ENCODE peak calls at places on chromosomes 7 and 10, in nine cellular contexts. R is fibroblast of the aortic adventitia, T is fibroblast of lung, S is HAP-1, Z is BJ, O is esophagus muscularis mucosa, K is uterus, D is endothelial cell of umbilical vein, E is dorsolateral prefrontal cortex. I is an unnamed sample.

GRCh38 chr7:22488643-22489462 is 11.1 kb downstream of the STEAP1B start:
- DNase-seq in R (peak), T (peak), S (peak), Z (no peak), O (no peak), K (peak), D (peak), E (peak), I (peak)

GRCh38 chr7:150971242-150972048 is 6.7 kb downstream of the KCNH2 start:
- DNase-seq in R (no peak), T (no peak), S (no peak), Z (no peak), O (no peak), K (peak), D (no peak), E (no peak), I (peak)

GRCh38 chr10:24694086-24694485 is 29.6 kb downstream of the ARHGAP21 start:
- DNase-seq in R (no peak), T (peak), S (no peak), Z (no peak), O (no peak), K (no peak), D (no peak), E (no peak), I (no peak)

GRCh38 chr7:149669121-149669818 is 104.1 kb downstream of the ZNF467 start:
- DNase-seq in R (peak), T (peak), S (no peak), Z (no peak), O (no peak), K (no peak), D (peak), E (no peak), I (peak)

GRCh38 chr7:14835399-14835798 is 67.2 kb downstream of the DGKB start:
- DNase-seq in R (no peak), T (no peak), S (no peak), Z (no peak), O (no peak), K (no peak), D (no peak), E (no peak), I (no peak)

GRCh38 chr7:107152011-107152410 is 16.8 kb upstream of the HBP1 start:
- DNase-seq in R (peak), T (peak), S (no peak), Z (peak), O (no peak), K (no peak), D (no peak), E (no peak), I (peak)

GRCh38 chr10:26336979-26337378 is 101.2 kb upstream of the APBB1IP start:
- DNase-seq in R (no peak), T (no peak), S (no peak), Z (no peak), O (no peak), K (no peak), D (no peak), E (no peak), I (no peak)

GRCh38 chr7:1915326-1915725 is 245.2 kb downstream of the ELFN1 start:
- DNase-seq in R (no peak), T (no peak), S (no peak), Z (no peak), O (no peak), K (no peak), D (no peak), E (no peak), I (no peak)

GRCh38 chr7:73521636-73522080 is 435 bp downstream of the BAZ1B start:
- DNase-seq in R (peak), T (no peak), S (peak), Z (no peak), O (peak), K (no peak), D (no peak), E (no peak), I (peak)

GRCh38 chr7:139153832-139154231 is 44.3 kb upstream of the ZC3HAV1 start:
- DNase-seq in R (peak), T (peak), S (no peak), Z (no peak), O (no peak), K (no peak), D (peak), E (no peak), I (peak)

GRCh38 chr7:157932498-157933218 is 595.9 kb downstream of the DNAJB6 start:
- DNase-seq in R (no peak), T (no peak), S (no peak), Z (no peak), O (no peak), K (no peak), D (no peak), E (no peak), I (no peak)

GRCh38 chr7:139393621-139394215 is 34.0 kb downstream of the LUC7L2 start:
- DNase-seq in R (no peak), T (no peak), S (no peak), Z (no peak), O (no peak), K (no peak), D (no peak), E (no peak), I (no peak)

GRCh38 chr10:44466236-44466635 is 81.3 kb upstream of the CXCL12 start:
- DNase-seq in R (peak), T (no peak), S (no peak), Z (no peak), O (no peak), K (no peak), D (no peak), E (no peak), I (peak)

GRCh38 chr10:126421745-126422144 is 33.5 kb upstream of the ADAM12 start:
- DNase-seq in R (peak), T (peak), S (no peak), Z (peak), O (no peak), K (no peak), D (no peak), E (no peak), I (peak)

GRCh38 chr10:90417056-90417455 is 440.8 kb downstream of the HTR7 start:
- DNase-seq in R (peak), T (peak), S (no peak), Z (peak), O (no peak), K (no peak), D (no peak), E (no peak), I (peak)

GRCh38 chr7:76292206-76292573 is 10.3 kb upstream of the HSPB1 start:
- DNase-seq in R (no peak), T (peak), S (no peak), Z (no peak), O (no peak), K (no peak), D (peak), E (no peak), I (peak)

GRCh38 chr7:129225206-129225930 is 538 bp downstream of the AHCYL2 start:
- DNase-seq in R (peak), T (peak), S (peak), Z (no peak), O (no peak), K (peak), D (peak), E (peak), I (peak)

GRCh38 chr7:139099181-139099947 is 10.2 kb downstream of the ZC3HAV1 start:
- DNase-seq in R (no peak), T (peak), S (no peak), Z (no peak), O (no peak), K (no peak), D (no peak), E (no peak), I (peak)

GRCh38 chr7:157762824-157763223 is 426.0 kb downstream of the DNAJB6 start:
- DNase-seq in R (no peak), T (no peak), S (no peak), Z (no peak), O (no peak), K (no peak), D (no peak), E (no peak), I (no peak)

GRCh38 chr10:15744217-15744865 is 24.6 kb upstream of the ITGA8 start:
- DNase-seq in R (peak), T (peak), S (peak), Z (no peak), O (no peak), K (no peak), D (peak), E (no peak), I (peak)

GRCh38 chr10:68366600-68366999 is 33.9 kb upstream of the PBLD start:
- DNase-seq in R (no peak), T (no peak), S (no peak), Z (no peak), O (no peak), K (no peak), D (no peak), E (no peak), I (no peak)

GRCh38 chr7:19713676-19714075 is 4.8 kb upstream of the POLR1F start:
- DNase-seq in R (peak), T (peak), S (peak), Z (no peak), O (no peak), K (no peak), D (peak), E (no peak), I (peak)

GRCh38 chr10:101031128-101031795 is at the start of the genes PDZD7 and SFXN3:
- DNase-seq in R (peak), T (peak), S (peak), Z (peak), O (peak), K (peak), D (peak), E (peak), I (peak)

GRCh38 chr7:26813426-26813825 is 51.0 kb downstream of the SKAP2 start:
- DNase-seq in R (peak), T (peak), S (peak), Z (no peak), O (no peak), K (no peak), D (no peak), E (no peak), I (peak)

GRCh38 chr10:73992899-73993788 is 4.8 kb upstream of the VCL start:
- DNase-seq in R (peak), T (no peak), S (no peak), Z (no peak), O (no peak), K (no peak), D (peak), E (no peak), I (peak)
- H3K4me3 ChIP-seq in R (no peak), T (no peak), S (no peak), Z (no peak), O (no peak), K (no peak), D (no peak), E (no peak), I (no peak)

DNA sequence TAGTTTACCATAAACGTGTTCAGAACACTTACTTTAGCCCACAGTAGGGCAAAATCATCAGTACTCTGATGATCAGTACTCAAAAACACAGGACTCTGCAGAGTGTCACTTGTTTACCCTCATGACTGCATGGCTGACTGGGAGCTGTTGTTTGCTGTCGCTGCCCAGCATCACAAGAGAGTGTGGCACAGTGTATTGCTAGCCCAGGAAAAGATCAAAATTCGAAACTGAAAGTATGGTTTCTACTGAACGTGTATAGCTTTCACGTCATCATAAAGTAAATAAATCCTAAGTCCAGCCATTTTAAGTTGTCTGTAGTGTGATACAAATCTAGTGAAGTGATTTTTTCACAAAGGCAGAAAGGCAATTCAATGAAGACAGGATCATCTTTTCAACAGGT is 184.6 kb downstream of the RAMP3 start:
- DNase-seq in R (no peak), T (no peak), S (no peak), Z (no peak), O (no peak), K (no peak), D (no peak), E (no peak), I (no peak)
- H3K4me3 ChIP-seq in R (no peak), T (no peak), S (no peak), Z (no peak), O (no peak), K (no peak), D (no peak), E (no peak), I (no peak)

GRCh38 chr7:47580175-47580701 is 1.7 kb downstream of the TNS3 start:
- DNase-seq in R (peak), T (peak), S (peak), Z (no peak), O (no peak), K (no peak), D (no peak), E (no peak), I (peak)

GRCh38 chr7:47581821-47582747 is at the start of gene TNS3:
- DNase-seq in R (peak), T (peak), S (peak), Z (no peak), O (no peak), K (peak), D (no peak), E (no peak), I (peak)

GRCh38 chr7:47580811-47581331 is 1.0 kb downstream of the TNS3 start:
- DNase-seq in R (peak), T (peak), S (peak), Z (no peak), O (no peak), K (no peak), D (no peak), E (no peak), I (no peak)

GRCh38 chr7:47582748-47583740 is 1.1 kb upstream of the TNS3 start:
- DNase-seq in R (peak), T (peak), S (no peak), Z (no peak), O (no peak), K (peak), D (no peak), E (no peak), I (peak)

DNA sequence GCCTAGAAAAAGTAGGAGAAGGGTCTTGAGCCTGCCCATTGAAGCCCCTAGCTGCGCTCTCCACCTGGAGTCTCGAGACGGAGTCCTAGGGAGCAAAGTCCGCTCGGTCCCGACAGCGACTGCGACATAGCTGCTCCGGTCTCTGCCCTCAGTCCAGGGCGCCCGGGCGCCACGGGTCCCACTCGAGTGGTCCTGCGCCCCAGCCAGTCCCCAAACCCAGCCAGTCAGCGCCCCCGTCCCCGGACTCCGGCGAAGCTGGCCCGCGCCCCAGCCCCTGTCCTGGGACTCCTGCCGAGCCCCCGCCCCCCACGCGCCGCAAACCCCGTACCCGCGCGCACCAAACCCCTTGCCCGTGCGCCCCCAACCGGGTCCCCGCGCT is 480 bp downstream of the TNS3 start:
- DNase-seq in R (peak), T (no peak), S (peak), Z (no peak), O (no peak), K (no peak), D (no peak), E (no peak), I (no peak)
- H3K4me3 ChIP-seq in R (peak), T (peak), S (peak), Z (peak), O (peak), K (peak), D (peak), E (peak), I (peak)

GRCh38 chr7:91266067-91266930 is 2.1 kb downstream of the FZD1 start:
- DNase-seq in R (peak), T (peak), S (no peak), Z (no peak), O (no peak), K (no peak), D (no peak), E (no peak), I (no peak)

GRCh38 chr7:91264924-91265681 is 870 bp downstream of the FZD1 start:
- DNase-seq in R (peak), T (peak), S (peak), Z (no peak), O (no peak), K (peak), D (peak), E (peak), I (peak)

GRCh38 chr7:91266931-91267557 is 2.8 kb downstream of the FZD1 start:
- DNase-seq in R (peak), T (peak), S (no peak), Z (no peak), O (no peak), K (no peak), D (no peak), E (no peak), I (peak)

GRCh38 chr7:91264083-91264923 is at the start of gene FZD1:
- DNase-seq in R (peak), T (peak), S (peak), Z (peak), O (peak), K (peak), D (peak), E (peak), I (peak)

GRCh38 chr7:91265693-91266066 is 1.4 kb downstream of the FZD1 start:
- DNase-seq in R (peak), T (peak), S (no peak), Z (no peak), O (no peak), K (no peak), D (peak), E (no peak), I (peak)
- H3K4me3 ChIP-seq in R (peak), T (peak), S (peak), Z (peak), O (peak), K (peak), D (peak), E (peak), I (peak)

DNA sequence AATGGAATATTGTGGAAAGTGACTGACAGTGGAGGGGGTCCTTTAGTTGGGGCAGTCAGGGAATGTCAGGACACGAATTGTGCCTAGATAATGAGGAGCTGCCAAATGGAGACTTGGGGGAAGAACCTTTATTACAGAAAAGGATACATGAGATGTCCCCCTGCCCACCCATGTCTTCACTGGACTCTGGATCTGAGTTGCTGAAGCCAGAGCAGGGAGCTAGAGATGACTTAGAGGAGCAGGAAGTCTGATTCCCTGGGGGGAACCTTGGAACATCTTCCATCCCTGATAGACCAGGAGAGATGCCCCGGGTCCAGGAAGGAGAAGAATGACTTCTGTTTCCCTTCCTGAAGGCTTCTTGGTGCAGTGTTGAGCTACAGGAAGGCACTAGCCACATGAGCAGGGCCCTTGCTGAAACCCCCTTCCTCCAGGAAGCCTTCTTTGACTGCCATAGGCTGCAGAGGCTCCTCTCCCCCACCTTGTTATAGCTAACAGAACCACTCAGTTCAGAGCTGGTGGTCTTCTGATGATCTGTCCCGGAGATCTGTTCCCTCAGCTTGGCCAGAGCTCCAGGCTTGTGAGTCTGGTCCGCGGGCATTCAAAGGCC is 747 bp upstream of the NEURL1 start:
- DNase-seq in R (no peak), T (no peak), S (no peak), Z (no peak), O (no peak), K (no peak), D (no peak), E (no peak), I (no peak)
- H3K4me3 ChIP-seq in R (no peak), T (no peak), S (no peak), Z (no peak), O (no peak), K (peak), D (no peak), E (peak), I (no peak)

GRCh38 chr10:110304780-110305421 is at the start of gene SMNDC1:
- DNase-seq in R (peak), T (peak), S (peak), Z (peak), O (peak), K (peak), D (peak), E (peak), I (peak)

GRCh38 chr10:110305767-110306451 is 1.2 kb upstream of the SMNDC1 start:
- DNase-seq in R (peak), T (peak), S (peak), Z (peak), O (no peak), K (no peak), D (peak), E (no peak), I (peak)

GRCh38 chr10:110304394-110304779 is 333 bp downstream of the SMNDC1 start:
- DNase-seq in R (no peak), T (no peak), S (no peak), Z (no peak), O (no peak), K (no peak), D (no peak), E (no peak), I (peak)

GRCh38 chr10:110306452-110306768 is 1.7 kb upstream of the SMNDC1 start:
- DNase-seq in R (no peak), T (no peak), S (no peak), Z (no peak), O (no peak), K (no peak), D (no peak), E (no peak), I (no peak)

GRCh38 chr10:110303681-110304080 is 1.0 kb downstream of the SMNDC1 start:
- DNase-seq in R (peak), T (no peak), S (no peak), Z (no peak), O (no peak), K (no peak), D (peak), E (no peak), I (no peak)
- H3K4me3 ChIP-seq in R (peak), T (peak), S (peak), Z (peak), O (peak), K (peak), D (peak), E (peak), I (peak)